ENCODE peak calls at places on chromosomes 1 and 21, in five cellular contexts. V, A, N, M and R are unnamed samples.

GRCh38 chr21:28294046-28294445 is 698.6 kb downstream of the LTN1 start:
- DNase-seq in V (no peak), A (no peak), N (no peak), M (no peak), R (no peak)

GRCh38 chr1:34808051-34808810 is 15.4 kb downstream of the GJA4 start:
- DNase-seq in V (no peak), A (no peak), N (no peak), M (no peak), R (no peak)

GRCh38 chr21:42160950-42161225 is 58.1 kb upstream of the ABCG1 start:
- DNase-seq in V (no peak), A (no peak), N (no peak), M (peak), R (no peak)

GRCh38 chr1:239814306-239814881 is 277.3 kb upstream of the FMN2 start:
- DNase-seq in V (no peak), A (no peak), N (peak), M (peak), R (no peak)

GRCh38 chr1:107965112-107965991 is at the start of gene VAV3:
- DNase-seq in V (no peak), A (no peak), N (peak), M (peak), R (no peak)

GRCh38 chr1:239603530-239603929 is 217.2 kb downstream of the CHRM3 start:
- DNase-seq in V (no peak), A (no peak), N (no peak), M (no peak), R (no peak)

GRCh38 chr1:53572061-53572801 is 113.0 kb downstream of the DMRTB1 start:
- DNase-seq in V (no peak), A (no peak), N (no peak), M (no peak), R (peak)

GRCh38 chr1:110235839-110236682 is 25.9 kb downstream of the KCNC4 start:
- DNase-seq in V (peak), A (no peak), N (no peak), M (no peak), R (peak)

GRCh38 chr1:30942326-30942978 is 33.9 kb upstream of the SDC3 start:
- DNase-seq in V (no peak), A (no peak), N (no peak), M (no peak), R (no peak)

GRCh38 chr1:118987431-118988185 is 535 bp downstream of the TBX15 start:
- DNase-seq in V (no peak), A (no peak), N (no peak), M (no peak), R (no peak)

GRCh38 chr21:41770901-41771624 is 4.2 kb upstream of the RIPK4 start:
- DNase-seq in V (no peak), A (no peak), N (no peak), M (no peak), R (no peak)

GRCh38 chr1:189567890-189568289 is 909.8 kb downstream of the BRINP3 start:
- DNase-seq in V (no peak), A (no peak), N (no peak), M (no peak), R (no peak)

GRCh38 chr1:220339581-220339980 is 67.3 kb upstream of the RAB3GAP2 start:
- DNase-seq in V (no peak), A (no peak), N (no peak), M (no peak), R (no peak)
- TF ChIP-seq SRF in V (no peak), A (no peak), N (no peak), M (no peak), R (no peak)

GRCh38 chr1:207826557-207827487 is 75.0 kb downstream of the CD46 start:
- DNase-seq in V (no peak), A (no peak), N (no peak), M (peak), R (no peak)
- TF ChIP-seq SRF in V (no peak), A (no peak), N (no peak), M (no peak), R (no peak)

GRCh38 chr21:19969156-19969555 is 1029.1 kb upstream of the NCAM2 start:
- DNase-seq in V (no peak), A (no peak), N (no peak), M (no peak), R (no peak)
- TF ChIP-seq SRF in V (no peak), A (no peak), N (no peak), M (no peak), R (no peak)

GRCh38 chr1:98323906-98324358 is 337.6 kb upstream of the SNX7 start:
- DNase-seq in V (no peak), A (no peak), N (peak), M (no peak), R (peak)

GRCh38 chr1:98323396-98323795 is 338.1 kb upstream of the SNX7 start:
- DNase-seq in V (no peak), A (no peak), N (no peak), M (no peak), R (peak)

GRCh38 chr1:98327151-98327918 is 334.2 kb upstream of the SNX7 start:
- DNase-seq in V (no peak), A (no peak), N (no peak), M (no peak), R (no peak)

GRCh38 chr1:98322966-98323365 is 338.6 kb upstream of the SNX7 start:
- DNase-seq in V (no peak), A (no peak), N (no peak), M (no peak), R (no peak)

DNA sequence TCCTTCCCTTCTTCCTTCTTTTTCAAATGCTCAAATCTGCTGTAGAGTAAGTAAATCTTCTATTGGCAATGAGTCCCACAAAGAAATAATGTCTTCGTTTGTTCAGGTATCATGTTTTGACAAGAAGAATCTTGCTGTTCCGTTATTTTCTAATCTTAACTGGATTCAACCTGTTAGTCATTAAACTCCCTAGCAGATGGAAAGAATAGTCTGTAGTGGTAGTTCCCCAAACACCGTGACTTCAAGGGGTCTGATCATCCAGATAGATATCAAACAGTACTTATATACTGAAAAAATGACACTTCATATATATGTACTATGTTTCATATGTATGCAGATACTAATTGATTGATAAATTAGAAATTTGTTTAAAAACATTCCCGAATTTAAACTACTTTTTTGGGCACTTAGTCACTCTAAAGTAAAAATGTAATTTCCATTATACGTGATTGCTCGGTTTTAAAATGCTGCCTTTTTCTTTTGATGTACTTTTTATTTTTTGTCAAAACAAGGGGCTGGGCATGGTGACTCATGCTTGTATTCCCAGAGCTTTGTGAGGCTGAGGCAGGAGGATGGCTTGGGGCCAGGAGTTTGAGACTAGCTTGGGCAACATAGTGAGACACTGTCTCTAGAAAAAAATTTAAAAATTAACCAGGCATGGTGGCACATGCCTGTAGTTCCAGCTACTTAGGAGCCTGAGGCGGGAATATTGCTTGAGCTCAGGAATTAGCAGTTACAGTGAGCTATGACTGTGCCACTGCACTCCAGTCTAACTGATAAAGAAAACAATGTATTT is 335.7 kb upstream of the SNX7 start:
- DNase-seq in V (no peak), A (no peak), N (no peak), M (peak), R (peak)
- TF ChIP-seq SRF in V (no peak), A (no peak), N (no peak), M (no peak), R (no peak)

GRCh38 chr1:158146165-158146564 is 34.5 kb upstream of the CD1D start:
- DNase-seq in V (no peak), A (no peak), N (no peak), M (no peak), R (no peak)

GRCh38 chr1:158146739-158147138 is 34.0 kb upstream of the CD1D start:
- DNase-seq in V (no peak), A (no peak), N (no peak), M (no peak), R (no peak)

GRCh38 chr1:158148458-158148857 is 32.2 kb upstream of the CD1D start:
- DNase-seq in V (no peak), A (no peak), N (no peak), M (no peak), R (no peak)

GRCh38 chr1:158147396-158148353 is 33.0 kb upstream of the CD1D start:
- DNase-seq in V (no peak), A (no peak), N (no peak), M (no peak), R (no peak)

DNA sequence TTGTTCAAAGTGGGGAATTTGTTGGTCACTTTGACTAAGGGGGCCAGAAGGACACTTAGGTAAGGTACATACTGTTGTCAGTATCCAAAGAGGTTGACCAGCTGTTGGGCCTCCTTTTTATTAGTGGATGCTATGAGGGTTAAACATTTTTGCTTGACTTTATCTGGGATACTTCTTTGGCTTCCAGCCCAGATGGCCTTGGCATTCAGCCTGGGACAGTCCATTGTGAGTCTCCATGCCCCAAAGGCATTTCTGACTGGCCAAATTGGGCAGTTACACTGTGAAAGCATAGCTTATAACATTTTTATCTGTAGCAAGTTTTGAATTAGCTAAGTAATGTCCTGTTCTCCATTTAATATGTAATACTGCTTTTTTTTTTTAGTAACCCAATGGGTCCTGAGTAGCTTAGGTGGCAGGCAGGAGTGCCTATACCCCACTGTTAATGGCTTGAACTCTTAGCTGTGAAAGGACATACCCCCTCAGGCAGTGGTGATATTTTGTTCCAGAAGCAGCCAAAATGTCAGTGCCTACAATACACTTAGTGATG is 35.4 kb upstream of the CD1D start:
- DNase-seq in V (no peak), A (no peak), N (no peak), M (no peak), R (no peak)
- TF ChIP-seq SRF in V (no peak), A (no peak), N (no peak), M (no peak), R (no peak)

DNA sequence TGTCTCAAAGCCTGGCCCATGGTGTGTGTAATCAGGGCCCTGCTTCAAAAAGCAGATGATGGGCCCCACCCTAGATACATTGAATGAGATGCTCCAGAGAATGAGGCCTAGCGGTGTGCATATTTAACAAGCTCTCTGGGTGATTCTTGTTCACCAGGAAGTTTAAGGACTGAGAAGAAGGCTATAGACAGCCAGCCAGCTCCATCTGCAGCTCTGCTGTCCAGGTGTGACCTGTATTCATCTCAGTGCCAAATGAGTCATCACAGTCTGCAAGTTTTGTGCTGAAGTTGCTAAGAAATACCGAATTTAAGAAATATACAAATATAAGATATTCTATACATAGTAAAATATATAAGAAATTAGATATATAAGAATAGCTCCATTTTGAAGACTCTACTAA is 182.0 kb upstream of the RUNX1 start:
- DNase-seq in V (no peak), A (no peak), N (no peak), M (no peak), R (no peak)
- TF ChIP-seq SRF in V (no peak), A (no peak), N (no peak), M (no peak), R (no peak)

DNA sequence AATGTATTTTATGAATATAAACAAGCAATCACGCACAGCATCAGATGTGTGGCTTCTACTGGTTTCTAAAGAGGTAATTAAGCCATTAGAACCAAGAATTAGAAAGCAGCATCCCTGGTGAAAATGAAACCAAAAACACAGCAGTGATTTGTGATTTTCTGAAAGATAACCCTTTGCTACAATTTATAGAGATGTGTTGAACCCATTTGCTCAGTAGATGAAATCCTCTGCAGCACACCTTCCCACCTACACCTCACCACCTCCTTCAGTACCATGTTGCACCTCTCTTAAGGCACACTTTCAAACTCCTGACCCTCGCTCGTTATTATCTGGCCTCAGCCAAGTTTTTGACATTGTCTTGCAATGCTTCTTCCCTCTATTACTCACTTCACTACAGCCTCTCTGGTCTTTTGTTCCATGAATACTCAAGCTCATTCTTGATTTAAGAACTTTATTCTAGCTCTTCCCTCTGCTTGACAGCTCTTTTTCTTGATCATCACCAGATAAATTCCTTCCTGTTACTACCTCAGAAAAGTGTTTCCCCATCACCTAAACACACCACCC is 38.6 kb downstream of the NSL1 start:
- DNase-seq in V (no peak), A (peak), N (no peak), M (no peak), R (no peak)
- TF ChIP-seq SRF in V (no peak), A (no peak), N (no peak), M (no peak), R (no peak)

GRCh38 chr1:196403803-196404690 is 204.2 kb downstream of the KCNT2 start:
- DNase-seq in V (no peak), A (no peak), N (no peak), M (no peak), R (no peak)

GRCh38 chr1:196405839-196406238 is 202.4 kb downstream of the KCNT2 start:
- DNase-seq in V (no peak), A (no peak), N (no peak), M (no peak), R (no peak)

GRCh38 chr1:196401454-196401838 is 206.8 kb downstream of the KCNT2 start:
- DNase-seq in V (no peak), A (no peak), N (no peak), M (peak), R (no peak)

GRCh38 chr1:196399713-196400112 is 208.5 kb downstream of the KCNT2 start:
- DNase-seq in V (no peak), A (no peak), N (no peak), M (no peak), R (no peak)

DNA sequence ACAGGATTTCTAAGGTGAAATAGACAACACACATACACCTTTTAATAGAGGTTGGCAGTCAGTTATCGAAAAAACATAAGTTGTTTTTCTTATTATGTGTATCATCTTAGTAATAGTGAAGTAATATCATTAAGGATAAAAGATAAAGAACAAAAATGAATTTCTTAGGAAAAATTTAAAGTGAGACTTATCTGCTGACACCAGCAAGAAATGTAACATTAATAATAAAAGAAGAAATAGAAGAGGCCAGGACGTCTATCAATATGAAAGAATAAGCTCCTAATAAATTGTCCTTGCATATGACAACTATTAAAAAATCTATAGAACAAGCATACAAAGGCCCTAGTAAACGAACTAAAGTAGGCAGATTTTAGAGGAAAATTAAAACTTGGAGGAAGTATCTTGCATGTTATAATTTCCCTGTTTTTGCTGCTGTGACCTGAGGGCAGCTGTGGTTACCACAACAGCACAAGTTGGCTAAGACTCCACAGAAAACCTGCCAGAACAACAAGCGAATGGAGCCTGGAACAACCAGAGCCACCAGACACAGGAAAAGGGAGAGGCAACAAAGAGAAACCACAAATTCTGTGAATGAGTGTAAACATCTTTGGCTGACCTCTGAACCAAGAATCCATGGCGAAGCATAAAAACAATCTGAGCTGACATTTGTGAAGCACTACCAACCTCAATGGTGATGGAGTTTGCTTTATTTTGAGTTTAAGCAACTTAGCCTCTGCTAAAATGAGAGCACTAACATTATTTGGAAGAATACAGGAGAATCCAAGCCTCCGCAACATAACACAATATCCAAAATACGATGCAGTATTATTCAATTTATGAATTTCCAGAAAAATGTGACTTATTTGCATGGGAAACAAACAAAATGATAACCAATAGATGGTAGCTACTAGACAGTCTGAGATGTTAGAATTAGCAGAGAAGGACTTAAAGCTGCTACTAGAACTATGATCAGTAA is 207.5 kb downstream of the KCNT2 start:
- DNase-seq in V (no peak), A (no peak), N (no peak), M (peak), R (no peak)
- TF ChIP-seq SRF in V (no peak), A (no peak), N (no peak), M (no peak), R (no peak)